ENCODE peak calls at places on chromosomes 16 and 17, in six cellular contexts. Z is stimulated activated CD4-positive, alpha-beta T cell treated with anti-CD3 and anti-CD28 coated beads, Interleukin-2, amount 100 ng/mL, for 24 hours; C is kidney tubule cell; X is activated T-cell treated with anti-CD3 and anti-CD28 coated beads for 48 hours; P is BJ; S is neural crest cell. F is an unnamed sample.

GRCh38 chr16:77711775-77712174 is 10.5 kb upstream of the NUDT7 start:
- DNase-seq in P (no peak), X (no peak), S (no peak), Z (no peak), C (peak), F (no peak)

GRCh38 chr16:2663553-2664521 is 18.5 kb upstream of the KCTD5 start:
- DNase-seq in C (peak), P (no peak), X (no peak), S (no peak), Z (peak), F (peak)

GRCh38 chr16:89924298-89924924 is 1.3 kb downstream of the TUBB3 start:
- DNase-seq in C (peak), X (no peak), P (no peak), S (peak), Z (no peak), F (no peak)

GRCh38 chr16:85029413-85029794 is 1.8 kb downstream of the KIAA0513 start:
- DNase-seq in C (peak), P (peak), S (no peak), X (peak), Z (peak), F (peak)

GRCh38 chr17:28521296-28522085 is 15.3 kb downstream of the FOXN1 start:
- DNase-seq in P (no peak), X (no peak), Z (no peak), C (no peak), S (no peak), F (no peak)

GRCh38 chr16:74892574-74893461 is 92.1 kb downstream of the WDR59 start:
- DNase-seq in P (no peak), X (no peak), C (no peak), Z (no peak), S (no peak), F (no peak)

GRCh38 chr16:81940781-81941560 is 70.3 kb downstream of the SDR42E1 start:
- DNase-seq in C (peak), P (peak), S (no peak), X (no peak), Z (peak), F (no peak)

GRCh38 chr16:55126456-55126855 is 195.8 kb downstream of the IRX5 start:
- DNase-seq in Z (no peak), P (no peak), X (no peak), S (no peak), C (no peak), F (no peak)

GRCh38 chr17:60154616-60155426 is 5.0 kb downstream of the CA4 start:
- DNase-seq in X (no peak), C (peak), Z (no peak), S (no peak), P (peak), F (no peak)

GRCh38 chr16:24921229-24921628 is 75.5 kb downstream of the SLC5A11 start:
- DNase-seq in S (no peak), X (no peak), P (no peak), Z (no peak), C (no peak), F (no peak)

GRCh38 chr16:50602531-50603205 is 54.5 kb downstream of the NKD1 start:
- DNase-seq in C (no peak), P (no peak), S (no peak), X (no peak), Z (peak), F (no peak)

GRCh38 chr16:29784901-29785500 is 5.5 kb upstream of the KIF22 start:
- DNase-seq in Z (peak), S (peak), X (peak), P (no peak), C (peak), F (peak)

GRCh38 chr16:3974751-3975150 is 94.2 kb upstream of the CREBBP start:
- DNase-seq in P (no peak), S (no peak), X (no peak), Z (no peak), C (no peak), F (no peak)

GRCh38 chr17:75110307-75110937 is 653 bp downstream of the ARMC7 start:
- DNase-seq in Z (peak), X (no peak), C (peak), P (no peak), S (no peak), F (no peak)

GRCh38 chr16:85754403-85754802 is 3.5 kb upstream of the C16orf74 start:
- DNase-seq in C (no peak), X (no peak), P (no peak), S (no peak), Z (no peak), F (no peak)

GRCh38 chr17:60043846-60044245 is 34.9 kb downstream of the HEATR6 start:
- DNase-seq in P (no peak), S (no peak), C (no peak), Z (no peak), X (no peak), F (no peak)

F was measured in activated T-helper 2 cell treated with anti-CD3 and anti-CD28 coated beads, Interferon-gamma antibody, Interleukin-2, Interleukin-4, amounts not matched to agents 10 μg/mL and 5 μg/mL and 100 μg/mL, durations not matched to agents 14 hours and 24 hours and 36 hours.